ENCODE peak calls at places on chromosome 15, in six cellular contexts. Y, H, T, I, M and L are unnamed samples.

GRCh38 chr15:38843736-38844590 is 279.3 kb upstream of the RASGRP1 start:
- DNase-seq in Y (no peak), T (no peak), I (no peak), M (no peak), H (no peak), L (no peak)

GRCh38 chr15:92682772-92683510 is 27.4 kb upstream of the FAM174B start:
- DNase-seq in H (no peak), T (peak; percentile 34), M (no peak), Y (no peak), I (no peak), L (no peak)

GRCh38 chr15:57044961-57045360 is 126.5 kb downstream of the TCF12 start:
- DNase-seq in T (no peak), H (no peak), I (no peak), M (no peak), Y (no peak), L (no peak)

GRCh38 chr15:39874890-39875549 is 45.0 kb downstream of the GPR176 start:
- DNase-seq in Y (peak; percentile 10), M (no peak), T (no peak), I (no peak), H (peak; percentile 36), L (no peak)

GRCh38 chr15:57345584-57345983 is 30.7 kb upstream of the CGNL1 start:
- DNase-seq in Y (no peak), T (no peak), M (no peak), H (no peak), I (no peak), L (no peak)

GRCh38 chr15:73284073-73284472 is 84.7 kb downstream of the HCN4 start:
- DNase-seq in Y (no peak), I (no peak), T (no peak), M (no peak), H (no peak), L (no peak)

GRCh38 chr15:66231421-66232266 is 21.9 kb downstream of the MEGF11 start:
- DNase-seq in H (no peak), T (no peak), I (no peak), Y (no peak), M (no peak), L (no peak)

GRCh38 chr15:68820205-68820588 is 498 bp downstream of the ANP32A start:
- DNase-seq in H (peak; percentile 46), Y (peak; percentile 16), T (peak; percentile 49), M (no peak), I (peak; percentile 73), L (no peak)

GRCh38 chr15:94387854-94388441 is 156.6 kb downstream of the MCTP2 start:
- DNase-seq in H (no peak), M (no peak), I (no peak), Y (no peak), T (no peak), L (no peak)

GRCh38 chr15:64443747-64444621 is 16.4 kb upstream of the ZNF609 start:
- DNase-seq in I (no peak), T (no peak), Y (peak; percentile 26), M (peak; percentile 52), H (no peak), L (peak; percentile 51)

GRCh38 chr15:60651155-60651554 is 172.2 kb upstream of the ICE2 start:
- DNase-seq in Y (no peak), T (no peak), H (no peak), M (no peak), I (no peak), L (no peak)

GRCh38 chr15:33114484-33114767 is 80.1 kb downstream of the FMN1 start:
- DNase-seq in T (no peak), M (no peak), H (no peak), I (no peak), Y (no peak), L (no peak)

GRCh38 chr15:66982816-66983215 is 82.6 kb upstream of the SMAD3 start:
- DNase-seq in M (peak; percentile 2), T (no peak), H (no peak), Y (no peak), I (no peak), L (no peak)

GRCh38 chr15:41923424-41923999 is 29.7 kb upstream of the SPTBN5 start:
- DNase-seq in T (no peak), Y (no peak), M (no peak), I (no peak), H (no peak), L (no peak)

GRCh38 chr15:58466566-58466965 is 34.8 kb downstream of the LIPC start:
- DNase-seq in H (no peak), Y (no peak), I (no peak), M (no peak), T (no peak), L (no peak)

GRCh38 chr15:94177112-94177511 is 54.2 kb upstream of the MCTP2 start:
- DNase-seq in Y (no peak), I (no peak), M (no peak), H (no peak), T (no peak), L (peak; percentile 10)

GRCh38 chr15:42232606-42233005 is 24.5 kb upstream of the VPS39 start:
- DNase-seq in M (no peak), H (no peak), T (no peak), I (no peak), Y (no peak), L (no peak)

GRCh38 chr15:70196314-70197291 is 98.9 kb upstream of the TLE3 start:
- DNase-seq in T (no peak), Y (peak; percentile 96), H (peak; percentile 34), I (peak; percentile 57), M (no peak), L (peak; percentile 89)

GRCh38 chr15:67433495-67434099 is 87.3 kb upstream of the C15orf61 start:
- DNase-seq in I (no peak), M (peak; percentile 64), Y (peak; percentile 29), H (peak; percentile 64), T (peak; percentile 20), L (no peak)

GRCh38 chr15:101675796-101676582 is 23.8 kb upstream of the TM2D3 start:
- DNase-seq in T (no peak), H (no peak), Y (no peak), M (no peak), I (no peak), L (peak; percentile 75)

GRCh38 chr15:55288006-55288717 is 1.5 kb downstream of the RAB27A start:
- DNase-seq in I (no peak), M (no peak), H (no peak), T (no peak), Y (no peak), L (no peak)

DNA sequence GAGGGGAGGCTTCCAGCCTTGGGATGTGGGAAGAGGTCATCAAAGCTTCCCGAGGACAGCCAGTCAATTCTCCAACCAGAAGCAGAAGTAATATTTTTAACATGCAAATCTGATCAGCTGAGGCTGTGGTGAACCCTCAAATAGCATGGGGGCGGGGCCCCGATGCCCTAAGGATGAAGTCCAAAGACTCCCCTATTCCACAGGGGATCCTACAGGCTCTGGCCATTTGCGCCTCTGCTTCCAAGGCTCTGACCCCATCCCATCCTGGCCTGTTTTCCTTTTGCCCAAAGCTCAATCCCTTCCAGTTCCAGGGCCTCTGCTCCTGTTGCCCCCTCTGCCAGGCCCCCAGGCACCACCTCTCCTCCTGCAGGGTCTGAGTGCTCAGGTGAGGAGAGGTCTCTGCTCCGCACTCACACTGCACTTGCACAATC is 6.7 kb upstream of the CSK start:
- DNase-seq in T (no peak), H (no peak), M (no peak), I (no peak), Y (no peak), L (no peak)
- H3K4me3 ChIP-seq in T (no peak overlapping the region), H (no peak overlapping the region), M (no peak overlapping the region), I (no peak overlapping the region), Y (no peak overlapping the region), L (no peak overlapping the region)

GRCh38 chr15:49215768-49216739 is 46.0 kb downstream of the GALK2 start:
- DNase-seq in H (peak; percentile 43), T (peak; percentile 56), Y (peak; percentile 12), M (no peak), I (peak; percentile 69), L (peak; percentile 41)
- TF ChIP-seq CTCF in H (no peak), T (peak; percentile 72), Y (no peak), M (no peak), I (peak; percentile 31), L (peak; percentile 23)

GRCh38 chr15:62090988-62091387 is 24.2 kb downstream of the C2CD4A start:
- DNase-seq in T (no peak), I (no peak), H (no peak), M (no peak), Y (no peak), L (no peak)
- H3K36me3 ChIP-seq in T (no peaks in the 10 kb centered on the region), I (no peaks in the 10 kb centered on the region), H (no peaks in the 10 kb centered on the region), M (no peaks in the 10 kb centered on the region), Y (no peaks in the 10 kb centered on the region), L (no peaks in the 10 kb centered on the region)

GRCh38 chr15:96338772-96339661 is 8.5 kb downstream of the NR2F2 start:
- DNase-seq in M (no peak), H (no peak), I (no peak), Y (no peak), T (no peak), L (no peak)
- H3K4me3 ChIP-seq in M (peak overlapping the region; percentile 71), H (peak overlapping the region; percentile 89), I (peak overlapping the region; percentile 71), Y (no peak overlapping the region), T (peak overlapping the region; percentile 88), L (peak overlapping the region; percentile 69)